ENCODE peak calls at places on chromosomes 2 and 18, in seven cellular contexts. R is HCT116, S is K562, U is GM12878, P is HepG2, J is SK-N-SH, K is H1. D is an unnamed sample.

GRCh38 chr2:58427572-58428285 is 186.6 kb upstream of the FANCL start:
- DNase-seq in R (no peak), S (no peak), U (no peak), P (peak; percentile 12), J (peak; percentile 51), K (peak; percentile 71), D (peak; percentile 48)

GRCh38 chr18:48405108-48405507 is 4.1 kb downstream of the ZBTB7C start:
- DNase-seq in R (no peak), S (no peak), U (no peak), P (no peak), J (peak; percentile 33), K (no peak), D (no peak)

GRCh38 chr18:8960740-8961657 is 141.5 kb upstream of the NDUFV2 start:
- DNase-seq in R (no peak), S (no peak), U (no peak), P (peak; percentile 77), J (no peak), K (no peak), D (no peak)

GRCh38 chr18:79917351-79918088 is 33.9 kb downstream of the SLC66A2 start:
- DNase-seq in R (no peak), S (no peak), U (no peak), P (no peak), J (no peak), K (peak; percentile 32), D (no peak)

GRCh38 chr2:145524836-145525235 is 1004.9 kb upstream of the ZEB2 start:
- DNase-seq in R (no peak), S (no peak), U (no peak), P (no peak), J (no peak), K (no peak), D (no peak)

GRCh38 chr2:63465633-63466032 is 122.6 kb downstream of the WDPCP start:
- DNase-seq in R (no peak), S (no peak), U (no peak), P (no peak), J (no peak), K (no peak), D (no peak)

GRCh38 chr2:231425291-231425810 is 29.8 kb downstream of the B3GNT7 start:
- DNase-seq in R (no peak), S (no peak), U (no peak), P (peak; percentile 24), J (no peak), K (no peak), D (no peak)

GRCh38 chr18:58303363-58303762 is 259.3 kb downstream of the NEDD4L start:
- DNase-seq in R (no peak), S (no peak), U (no peak), P (no peak), J (no peak), K (no peak), D (no peak)

GRCh38 chr2:535222-535621 is 142.0 kb downstream of the TMEM18 start:
- DNase-seq in R (peak; percentile 10), S (peak; percentile 18), U (no peak), P (no peak), J (no peak), K (no peak), D (no peak)

GRCh38 chr2:59184281-59185020 is 943.3 kb upstream of the FANCL start:
- DNase-seq in R (no peak), S (no peak), U (no peak), P (no peak), J (no peak), K (no peak), D (no peak)

GRCh38 chr2:120945832-120946231 is 210.2 kb downstream of the GLI2 start:
- DNase-seq in R (no peak), S (no peak), U (no peak), P (no peak), J (no peak), K (no peak), D (no peak)

GRCh38 chr2:174491947-174492346 is 5.1 kb upstream of the GPR155 start:
- DNase-seq in R (no peak), S (no peak), U (no peak), P (no peak), J (peak; percentile 21), K (no peak), D (no peak)

GRCh38 chr2:17879137-17879912 is 858 bp downstream of the KCNS3 start:
- DNase-seq in R (peak; percentile 73), S (peak; percentile 45), U (no peak), P (no peak), J (peak; percentile 72), K (peak; percentile 83), D (peak; percentile 87)

GRCh38 chr2:10331033-10331701 is 28.5 kb downstream of the HPCAL1 start:
- DNase-seq in R (peak; percentile 39), S (peak; percentile 71), U (peak; percentile 40), P (no peak), J (no peak), K (no peak), D (no peak)

GRCh38 chr2:74019516-74019915 is 34.8 kb downstream of the TET3 start:
- DNase-seq in R (no peak), S (no peak), U (no peak), P (no peak), J (no peak), K (no peak), D (no peak)

GRCh38 chr2:60570281-60570680 is 16.8 kb upstream of the BCL11A start:
- DNase-seq in R (no peak), S (no peak), U (no peak), P (no peak), J (no peak), K (no peak), D (no peak)

GRCh38 chr2:73300926-73301325 is 7.6 kb upstream of the EGR4 start:
- DNase-seq in R (no peak), S (no peak), U (no peak), P (no peak), J (no peak), K (no peak), D (no peak)

GRCh38 chr2:37060446-37060845 is 23.7 kb downstream of the HEATR5B start:
- DNase-seq in R (no peak), S (no peak), U (no peak), P (no peak), J (no peak), K (no peak), D (no peak)

GRCh38 chr18:32175265-32175664 is 14.6 kb upstream of the MEP1B start:
- DNase-seq in R (no peak), S (no peak), U (no peak), P (no peak), J (no peak), K (no peak), D (no peak)
- TF ChIP-seq JUND in R (no peak), S (no peak), U (no peak), P (no peak), J (no peak), K (no peak), D (no peak)

GRCh38 chr2:173272895-173273294 is 81.8 kb upstream of the CDCA7 start:
- DNase-seq in R (no peak), S (no peak), U (no peak), P (no peak), J (no peak), K (no peak), D (no peak)

GRCh38 chr2:173271135-173271534 is 83.5 kb upstream of the CDCA7 start:
- DNase-seq in R (no peak), S (no peak), U (no peak), P (no peak), J (no peak), K (no peak), D (no peak)

DNA sequence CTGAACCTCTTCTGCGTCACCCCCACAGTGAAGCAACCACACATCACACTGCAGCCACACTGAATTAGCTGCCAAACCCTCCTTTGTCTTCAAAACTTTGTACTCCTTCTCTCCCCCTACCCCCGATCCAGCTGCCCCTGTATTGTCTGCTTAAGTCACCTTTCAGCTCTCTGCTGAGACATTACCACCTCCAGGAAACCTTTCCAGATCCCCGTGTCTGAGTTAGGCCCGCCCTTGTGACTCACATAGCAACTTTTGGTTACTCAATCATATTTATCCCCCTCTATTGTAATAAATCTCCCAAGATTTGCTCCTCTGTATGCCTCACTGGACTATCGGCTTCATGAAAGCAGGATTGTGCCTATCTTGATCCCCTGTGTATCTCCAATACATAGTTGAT is 82.8 kb upstream of the CDCA7 start:
- DNase-seq in R (no peak), S (no peak), U (no peak), P (no peak), J (no peak), K (no peak), D (no peak)
- TF ChIP-seq JUND in R (no peak), S (no peak), U (no peak), P (no peak), J (no peak), K (no peak), D (no peak)

GRCh38 chr2:167181134-167181533 is 292.9 kb downstream of the XIRP2 start:
- DNase-seq in R (no peak), S (no peak), U (no peak), P (peak; percentile 23), J (no peak), K (no peak), D (no peak)
- TF ChIP-seq JUND in R (no peak), S (no peak), U (no peak), P (no peak), J (peak; percentile 73), K (no peak), D (no peak)

DNA sequence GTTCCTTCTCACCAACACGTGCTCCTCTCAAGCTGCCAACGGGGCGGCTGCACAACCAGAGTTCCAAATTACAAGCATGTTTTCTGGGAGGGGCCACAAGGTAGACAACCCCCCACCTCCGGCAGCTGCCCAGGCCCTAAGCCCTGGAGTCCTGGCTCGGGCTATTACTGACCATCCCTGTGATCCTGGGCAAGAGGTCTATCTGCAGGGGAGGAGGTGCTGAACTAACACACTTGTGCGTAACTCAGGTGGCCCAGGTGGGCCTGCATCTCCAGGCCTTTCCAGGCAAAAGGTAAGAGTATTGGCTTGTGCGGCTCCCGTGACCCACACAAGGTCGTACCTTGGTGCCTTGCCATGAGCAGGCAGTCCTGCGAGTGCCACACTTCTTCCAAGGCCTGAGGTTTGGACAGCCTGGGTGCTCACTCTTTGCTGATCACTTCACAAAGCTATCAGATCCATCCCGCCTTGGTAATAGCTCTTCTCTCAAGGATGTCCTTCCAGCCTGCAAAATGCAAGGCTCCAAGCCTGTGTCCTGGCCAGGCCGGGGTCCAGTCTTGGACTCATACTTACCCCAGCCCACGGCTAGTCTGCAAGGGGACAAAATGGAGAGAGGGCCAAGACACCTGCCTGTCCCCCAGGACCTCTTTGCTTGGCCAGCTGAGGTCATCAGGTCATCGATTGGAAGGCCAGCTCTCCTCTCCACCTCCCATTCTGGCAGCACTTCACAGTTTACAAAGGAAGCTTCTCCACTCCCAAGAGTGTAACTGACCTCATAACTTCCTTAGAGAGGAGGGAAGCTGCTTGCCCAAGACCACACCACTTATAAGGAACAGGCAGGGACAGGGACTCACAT is 33.9 kb downstream of the ADRA2B start:
- DNase-seq in R (no peak), S (no peak), U (no peak), P (no peak), J (no peak), K (no peak), D (no peak)
- TF ChIP-seq JUND in R (no peak), S (no peak), U (no peak), P (no peak), J (no peak), K (no peak), D (no peak)